ENCODE peak calls at places on chromosomes 3 and 15, in eight cellular contexts. One of them, this sample, is unnamed.

GRCh38 chr3:113421082-113421481 is 20.2 kb downstream of the CFAP44 start:
- DNase-seq in endothelial cell: no peak
- DNase-seq in mesothelial cell of epicardium: no peak
- DNase-seq in pancreas: no peak
- DNase-seq in K562: no peak
- DNase-seq in transverse colon: no peak
- DNase-seq in OCI-LY7: no peak
- DNase-seq in brain microvascular endothelial cell: no peak
- DNase-seq in this sample: no peak

GRCh38 chr3:142210608-142211007 is 14.8 kb downstream of the GK5 start:
- DNase-seq in transverse colon: no peak
- DNase-seq in K562: no peak
- DNase-seq in pancreas: no peak
- DNase-seq in mesothelial cell of epicardium: no peak
- DNase-seq in OCI-LY7: peak
- DNase-seq in endothelial cell: no peak
- DNase-seq in brain microvascular endothelial cell: no peak
- DNase-seq in this sample: no peak

GRCh38 chr3:170829873-170830272 is 40.1 kb downstream of the RPL22L1 start:
- DNase-seq in brain microvascular endothelial cell: no peak
- DNase-seq in OCI-LY7: no peak
- DNase-seq in endothelial cell: peak
- DNase-seq in mesothelial cell of epicardium: no peak
- DNase-seq in pancreas: no peak
- DNase-seq in transverse colon: no peak
- DNase-seq in K562: no peak
- DNase-seq in this sample: no peak

GRCh38 chr3:40247714-40248113 is 61.8 kb upstream of the EIF1B start:
- DNase-seq in transverse colon: no peak
- DNase-seq in mesothelial cell of epicardium: no peak
- DNase-seq in pancreas: no peak
- DNase-seq in K562: no peak
- DNase-seq in brain microvascular endothelial cell: no peak
- DNase-seq in endothelial cell: no peak
- DNase-seq in OCI-LY7: no peak
- DNase-seq in this sample: no peak

GRCh38 chr3:132378048-132378762 is 39.1 kb upstream of the DNAJC13 start:
- DNase-seq in mesothelial cell of epicardium: no peak
- DNase-seq in brain microvascular endothelial cell: no peak
- DNase-seq in pancreas: no peak
- DNase-seq in OCI-LY7: no peak
- DNase-seq in endothelial cell: no peak
- DNase-seq in transverse colon: no peak
- DNase-seq in K562: no peak
- DNase-seq in this sample: no peak

GRCh38 chr15:79598639-79599038 is 166.5 kb downstream of the MINAR1 start:
- DNase-seq in endothelial cell: no peak
- DNase-seq in K562: no peak
- DNase-seq in pancreas: no peak
- DNase-seq in brain microvascular endothelial cell: no peak
- DNase-seq in OCI-LY7: no peak
- DNase-seq in transverse colon: no peak
- DNase-seq in mesothelial cell of epicardium: no peak
- DNase-seq in this sample: no peak

GRCh38 chr15:89662893-89663673 is 7.8 kb upstream of the KIF7 start:
- DNase-seq in brain microvascular endothelial cell: peak
- DNase-seq in mesothelial cell of epicardium: no peak
- DNase-seq in K562: no peak
- DNase-seq in OCI-LY7: no peak
- DNase-seq in endothelial cell: peak
- DNase-seq in pancreas: no peak
- DNase-seq in transverse colon: peak
- DNase-seq in this sample: no peak

GRCh38 chr3:164620423-164620822 is 457.9 kb downstream of the SI start:
- DNase-seq in OCI-LY7: no peak
- DNase-seq in mesothelial cell of epicardium: no peak
- DNase-seq in K562: no peak
- DNase-seq in pancreas: no peak
- DNase-seq in transverse colon: no peak
- DNase-seq in brain microvascular endothelial cell: no peak
- DNase-seq in endothelial cell: no peak
- DNase-seq in this sample: no peak

GRCh38 chr3:172622916-172623700 is 87.8 kb downstream of the NCEH1 start:
- DNase-seq in pancreas: no peak
- DNase-seq in OCI-LY7: peak
- DNase-seq in transverse colon: peak
- DNase-seq in K562: no peak
- DNase-seq in mesothelial cell of epicardium: no peak
- DNase-seq in endothelial cell: peak
- DNase-seq in brain microvascular endothelial cell: no peak
- DNase-seq in this sample: no peak

GRCh38 chr15:28886431-28887343 is 913 bp downstream of the APBA2 start:
- DNase-seq in transverse colon: no peak
- DNase-seq in brain microvascular endothelial cell: no peak
- DNase-seq in K562: no peak
- DNase-seq in mesothelial cell of epicardium: peak
- DNase-seq in OCI-LY7: no peak
- DNase-seq in pancreas: no peak
- DNase-seq in endothelial cell: no peak
- DNase-seq in this sample: no peak

GRCh38 chr3:193788189-193788946 is 195.4 kb downstream of the OPA1 start:
- DNase-seq in transverse colon: peak
- DNase-seq in mesothelial cell of epicardium: peak
- DNase-seq in brain microvascular endothelial cell: peak
- DNase-seq in endothelial cell: peak
- DNase-seq in pancreas: peak
- DNase-seq in OCI-LY7: peak
- DNase-seq in K562: peak
- DNase-seq in this sample: peak

GRCh38 chr3:121698914-121699313 is 38.2 kb upstream of the HCLS1 start:
- DNase-seq in brain microvascular endothelial cell: no peak
- DNase-seq in K562: no peak
- DNase-seq in OCI-LY7: no peak
- DNase-seq in mesothelial cell of epicardium: no peak
- DNase-seq in endothelial cell: no peak
- DNase-seq in transverse colon: no peak
- DNase-seq in pancreas: no peak
- DNase-seq in this sample: no peak

GRCh38 chr3:112167758-112168157 is 34.7 kb upstream of the GCSAM start:
- DNase-seq in transverse colon: no peak
- DNase-seq in OCI-LY7: peak
- DNase-seq in K562: no peak
- DNase-seq in pancreas: no peak
- DNase-seq in endothelial cell: no peak
- DNase-seq in mesothelial cell of epicardium: no peak
- DNase-seq in brain microvascular endothelial cell: no peak
- DNase-seq in this sample: no peak

GRCh38 chr3:88412346-88412745 is 262.6 kb downstream of the C3orf38 start:
- DNase-seq in K562: no peak
- DNase-seq in brain microvascular endothelial cell: no peak
- DNase-seq in OCI-LY7: no peak
- DNase-seq in pancreas: no peak
- DNase-seq in mesothelial cell of epicardium: no peak
- DNase-seq in endothelial cell: no peak
- DNase-seq in transverse colon: no peak
- DNase-seq in this sample: no peak

GRCh38 chr15:69153067-69153466 is 7.4 kb upstream of the GLCE start:
- DNase-seq in mesothelial cell of epicardium: no peak
- DNase-seq in K562: no peak
- DNase-seq in OCI-LY7: no peak
- DNase-seq in pancreas: no peak
- DNase-seq in transverse colon: no peak
- DNase-seq in brain microvascular endothelial cell: no peak
- DNase-seq in endothelial cell: no peak
- DNase-seq in this sample: no peak

GRCh38 chr3:157099337-157100078 is 60.4 kb downstream of the CCNL1 start:
- DNase-seq in mesothelial cell of epicardium: no peak
- DNase-seq in pancreas: no peak
- DNase-seq in brain microvascular endothelial cell: no peak
- DNase-seq in K562: no peak
- DNase-seq in OCI-LY7: no peak
- DNase-seq in transverse colon: no peak
- DNase-seq in endothelial cell: no peak
- DNase-seq in this sample: no peak

GRCh38 chr15:63474810-63475316 is 29.5 kb upstream of the USP3 start:
- DNase-seq in OCI-LY7: peak
- DNase-seq in K562: no peak
- DNase-seq in mesothelial cell of epicardium: no peak
- DNase-seq in pancreas: no peak
- DNase-seq in transverse colon: peak
- DNase-seq in endothelial cell: no peak
- DNase-seq in brain microvascular endothelial cell: no peak
- DNase-seq in this sample: no peak

GRCh38 chr3:109023656-109024254 is 70.1 kb upstream of the GUCA1C start:
- DNase-seq in OCI-LY7: peak
- DNase-seq in endothelial cell: peak
- DNase-seq in K562: peak
- DNase-seq in mesothelial cell of epicardium: peak
- DNase-seq in transverse colon: peak
- DNase-seq in brain microvascular endothelial cell: peak
- DNase-seq in pancreas: peak
- DNase-seq in this sample: no peak

GRCh38 chr3:62558549-62559112 is 185.3 kb upstream of the FEZF2 start:
- DNase-seq in K562: peak
- DNase-seq in transverse colon: no peak
- DNase-seq in brain microvascular endothelial cell: peak
- DNase-seq in OCI-LY7: peak
- DNase-seq in mesothelial cell of epicardium: peak
- DNase-seq in endothelial cell: peak
- DNase-seq in pancreas: no peak
- DNase-seq in this sample: no peak

DNA sequence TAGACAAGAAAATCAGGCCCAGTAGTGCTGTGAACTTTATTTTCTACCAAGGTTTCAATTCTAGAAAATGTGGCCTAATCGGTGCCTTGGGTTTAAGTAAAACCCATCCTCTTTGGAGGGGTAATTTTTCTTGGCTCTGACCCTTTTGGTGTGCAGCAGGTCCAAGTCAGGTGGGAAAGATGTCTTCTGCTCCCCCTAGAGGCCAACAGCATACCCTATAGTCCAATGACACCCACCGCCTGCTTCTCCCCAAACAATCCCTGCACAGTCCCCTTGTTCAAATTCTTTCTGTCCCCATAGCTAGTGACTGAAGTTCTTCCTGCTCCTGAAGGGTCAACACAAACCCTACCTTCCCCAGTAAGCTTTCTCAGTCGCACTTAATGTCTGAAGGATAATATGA is 261.8 kb upstream of the GOLGA6L4 start:
- DNase-seq in brain microvascular endothelial cell: no peak
- DNase-seq in pancreas: no peak
- DNase-seq in mesothelial cell of epicardium: no peak
- DNase-seq in OCI-LY7: peak
- DNase-seq in endothelial cell: no peak
- DNase-seq in K562: peak
- DNase-seq in transverse colon: no peak
- DNase-seq in this sample: no peak
- TF ChIP-seq CTCF in brain microvascular endothelial cell: peak
- TF ChIP-seq CTCF in pancreas: no peak
- TF ChIP-seq CTCF in mesothelial cell of epicardium: no peak
- TF ChIP-seq CTCF in OCI-LY7: peak
- TF ChIP-seq CTCF in endothelial cell: peak
- TF ChIP-seq CTCF in K562: peak
- TF ChIP-seq CTCF in transverse colon: no peak
- TF ChIP-seq CTCF in this sample: peak

GRCh38 chr3:64619216-64619615 is 68.6 kb downstream of the ADAMTS9 start:
- DNase-seq in K562: no peak
- DNase-seq in transverse colon: no peak
- DNase-seq in endothelial cell: no peak
- DNase-seq in pancreas: no peak
- DNase-seq in mesothelial cell of epicardium: no peak
- DNase-seq in brain microvascular endothelial cell: no peak
- DNase-seq in OCI-LY7: no peak
- DNase-seq in this sample: no peak
- TF ChIP-seq CTCF in K562: no peak
- TF ChIP-seq CTCF in transverse colon: no peak
- TF ChIP-seq CTCF in endothelial cell: no peak
- TF ChIP-seq CTCF in pancreas: no peak
- TF ChIP-seq CTCF in mesothelial cell of epicardium: no peak
- TF ChIP-seq CTCF in brain microvascular endothelial cell: no peak
- TF ChIP-seq CTCF in OCI-LY7: no peak
- TF ChIP-seq CTCF in this sample: no peak

DNA sequence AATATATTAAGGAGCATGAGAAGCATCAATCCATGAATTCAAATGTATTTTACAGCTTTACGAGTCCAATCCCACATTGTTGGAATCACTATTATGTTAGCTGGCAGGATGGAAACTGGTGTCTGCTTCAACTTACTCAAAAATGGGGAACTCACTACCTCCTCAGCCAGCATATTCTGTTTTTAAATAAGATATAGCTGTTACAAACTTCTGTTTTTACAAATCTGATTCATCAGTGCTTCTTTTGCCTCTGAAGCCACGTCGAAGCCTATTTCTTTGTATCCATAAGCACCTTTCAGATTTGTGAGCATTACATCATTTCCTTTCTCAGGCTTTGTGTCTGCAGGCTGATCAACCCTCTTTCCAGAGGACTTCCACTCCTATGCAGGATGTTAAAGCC is 105.9 kb downstream of the TPRG1 start:
- DNase-seq in K562: no peak
- DNase-seq in OCI-LY7: peak
- DNase-seq in mesothelial cell of epicardium: no peak
- DNase-seq in brain microvascular endothelial cell: no peak
- DNase-seq in transverse colon: no peak
- DNase-seq in pancreas: no peak
- DNase-seq in endothelial cell: no peak
- DNase-seq in this sample: no peak
- TF ChIP-seq CTCF in K562: no peak
- TF ChIP-seq CTCF in OCI-LY7: no peak
- TF ChIP-seq CTCF in mesothelial cell of epicardium: no peak
- TF ChIP-seq CTCF in brain microvascular endothelial cell: no peak
- TF ChIP-seq CTCF in transverse colon: no peak
- TF ChIP-seq CTCF in pancreas: no peak
- TF ChIP-seq CTCF in endothelial cell: no peak
- TF ChIP-seq CTCF in this sample: no peak

DNA sequence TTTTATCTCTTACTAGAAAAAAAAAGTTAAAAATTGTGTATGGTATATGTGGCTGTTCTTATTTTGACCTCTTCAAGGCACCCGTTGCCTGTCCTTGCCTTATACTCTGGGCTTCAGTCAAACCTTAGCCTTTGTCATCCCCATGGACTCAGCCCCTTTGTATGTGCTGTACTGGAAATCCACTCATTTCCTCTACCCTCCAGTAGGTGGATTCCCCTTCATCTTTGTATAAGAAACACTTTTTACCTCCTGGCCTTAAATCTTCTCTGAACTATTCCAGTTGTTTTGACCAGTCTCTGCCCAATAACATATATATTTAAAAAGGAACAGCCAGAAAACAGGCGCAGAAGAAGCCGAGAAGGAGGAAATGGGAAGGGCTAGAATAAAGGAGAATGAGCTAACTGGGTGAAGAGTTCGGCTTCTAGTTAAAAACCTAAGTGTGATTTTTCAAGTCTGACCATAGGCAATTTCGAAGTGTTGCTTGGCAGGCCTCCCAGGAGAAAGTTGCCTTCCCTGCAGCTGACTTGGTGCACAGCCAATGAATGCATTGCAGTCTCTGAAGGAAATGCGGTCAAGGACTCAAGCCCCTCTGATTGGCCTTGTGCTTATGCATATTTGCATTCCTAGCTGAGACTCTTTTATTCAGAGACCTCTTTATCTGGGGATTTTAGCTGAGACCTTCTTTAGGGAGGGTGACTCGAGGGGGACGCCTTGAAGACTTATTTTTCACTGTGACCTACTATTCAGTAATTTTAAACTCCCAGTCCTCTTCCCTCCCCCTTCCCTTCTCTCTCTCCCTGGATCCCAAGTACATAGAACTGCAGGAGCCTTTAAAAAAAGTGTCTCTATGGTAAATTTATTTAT is 277.4 kb downstream of the ROBO1 start:
- DNase-seq in endothelial cell: no peak
- DNase-seq in OCI-LY7: no peak
- DNase-seq in K562: no peak
- DNase-seq in mesothelial cell of epicardium: no peak
- DNase-seq in brain microvascular endothelial cell: peak
- DNase-seq in transverse colon: peak
- DNase-seq in pancreas: peak
- DNase-seq in this sample: no peak
- TF ChIP-seq CTCF in endothelial cell: no peak
- TF ChIP-seq CTCF in OCI-LY7: no peak
- TF ChIP-seq CTCF in K562: no peak
- TF ChIP-seq CTCF in mesothelial cell of epicardium: no peak
- TF ChIP-seq CTCF in brain microvascular endothelial cell: peak
- TF ChIP-seq CTCF in transverse colon: no peak
- TF ChIP-seq CTCF in pancreas: no peak
- TF ChIP-seq CTCF in this sample: no peak